ENCODE peak calls at places on chromosomes 7 and 10, in seven cellular contexts. R is dorsolateral prefrontal cortex, C is hepatocyte, Z is left ventricle myocardium inferior, J is breast epithelium, F is Peyer's patch, S is mammary epithelial cell. T is an unnamed sample.

GRCh38 chr7:5661941-5662340 is 119.5 kb downstream of the RNF216 start:
- DNase-seq in R (peak), C (no peak), Z (no peak), J (no peak), F (no peak), S (no peak), T (no peak)

GRCh38 chr10:100014129-100014762 is 4.5 kb upstream of the DNMBP start:
- DNase-seq in R (no peak), C (no peak), Z (no peak), J (no peak), F (peak), S (no peak), T (no peak)

GRCh38 chr10:90857635-90858488 is at the start of gene HTR7:
- DNase-seq in R (no peak), C (peak), Z (peak), J (peak), F (peak), S (peak), T (peak)

GRCh38 chr7:45182856-45183710 is 25.5 kb downstream of the RAMP3 start:
- DNase-seq in R (no peak), C (no peak), Z (no peak), J (no peak), F (no peak), S (no peak), T (no peak)

GRCh38 chr10:57657164-57657765 is 610.4 kb downstream of the IPMK start:
- DNase-seq in R (peak), C (peak), Z (peak), J (no peak), F (no peak), S (peak), T (peak)

GRCh38 chr10:58372630-58373445 is 12.4 kb upstream of the TFAM start:
- DNase-seq in R (no peak), C (no peak), Z (no peak), J (no peak), F (no peak), S (no peak), T (no peak)

GRCh38 chr7:66167773-66168367 is 37.3 kb upstream of the TPST1 start:
- DNase-seq in R (no peak), C (no peak), Z (no peak), J (no peak), F (no peak), S (peak), T (no peak)

GRCh38 chr10:50385610-50386009 is 134.3 kb upstream of the ASAH2 start:
- DNase-seq in R (peak), C (no peak), Z (peak), J (peak), F (no peak), S (no peak), T (no peak)

GRCh38 chr10:122057841-122058240 is 68.9 kb downstream of the TACC2 start:
- DNase-seq in R (no peak), C (no peak), Z (no peak), J (no peak), F (no peak), S (no peak), T (no peak)

GRCh38 chr10:119143657-119144056 is 21.9 kb downstream of the SFXN4 start:
- DNase-seq in R (no peak), C (no peak), Z (no peak), J (no peak), F (no peak), S (no peak), T (no peak)

GRCh38 chr7:55513849-55514248 is 58.5 kb downstream of the VOPP1 start:
- DNase-seq in R (no peak), C (no peak), Z (no peak), J (no peak), F (no peak), S (no peak), T (no peak)

GRCh38 chr10:131708225-131708624 is 192.6 kb upstream of the PPP2R2D start:
- DNase-seq in R (no peak), C (no peak), Z (no peak), J (no peak), F (no peak), S (no peak), T (no peak)

GRCh38 chr7:94297397-94297838 is 97.3 kb upstream of the COL1A2 start:
- DNase-seq in R (no peak), C (peak), Z (peak), J (no peak), F (no peak), S (peak), T (peak)

DNA sequence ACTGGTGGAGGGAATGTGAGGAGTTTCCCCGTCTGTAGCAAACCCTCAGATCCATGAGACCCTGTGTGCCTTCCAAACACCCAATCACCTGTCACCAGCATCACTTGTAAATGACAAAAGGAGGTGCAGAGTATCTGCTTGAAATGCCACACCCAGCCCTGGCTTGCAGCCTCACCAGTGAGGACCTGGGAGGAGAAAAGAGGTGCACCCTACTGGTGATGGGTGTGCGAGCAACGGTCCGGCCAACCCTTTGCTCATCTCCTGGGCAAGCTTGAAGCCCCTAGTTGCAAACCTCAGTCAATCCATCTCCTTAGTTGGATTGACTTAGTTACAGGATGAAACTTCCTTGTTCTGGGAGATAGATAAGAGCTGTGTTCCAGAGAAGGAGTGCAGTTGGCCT is 62.4 kb upstream of the WAPL start:
- DNase-seq in R (no peak), C (no peak), Z (no peak), J (no peak), F (no peak), S (no peak), T (no peak)
- TF ChIP-seq CTCF in R (no peak), C (no peak), Z (no peak), J (no peak), F (no peak), S (no peak), T (no peak)

GRCh38 chr7:37921876-37922275 is 1.4 kb downstream of the EPDR1 start:
- DNase-seq in R (no peak), C (no peak), Z (no peak), J (no peak), F (no peak), S (no peak), T (no peak)
- TF ChIP-seq CTCF in R (no peak), C (no peak), Z (no peak), J (no peak), F (no peak), S (no peak), T (no peak)

DNA sequence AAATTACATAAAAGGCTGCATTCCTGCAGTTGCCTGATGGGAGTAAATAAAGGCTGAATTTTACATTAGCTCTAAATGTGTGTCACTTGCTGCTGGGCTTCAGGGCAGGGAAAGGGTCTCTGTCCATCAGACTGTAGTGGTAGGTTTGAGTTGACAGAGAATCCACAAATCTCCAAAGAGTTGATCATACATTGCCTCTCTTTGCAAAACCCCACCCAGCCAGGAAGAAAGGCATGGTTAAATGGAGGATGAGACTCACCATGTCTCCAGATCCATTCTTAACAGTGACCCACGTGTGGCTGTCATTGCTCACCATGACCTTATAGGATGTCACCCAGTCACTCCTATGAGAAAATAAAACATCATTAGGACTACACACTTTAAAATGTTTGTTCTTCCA is 92.8 kb downstream of the CPXM2 start:
- DNase-seq in R (no peak), C (no peak), Z (no peak), J (no peak), F (no peak), S (no peak), T (no peak)
- TF ChIP-seq CTCF in R (no peak), C (no peak), Z (no peak), J (no peak), F (no peak), S (no peak), T (no peak)

GRCh38 chr10:13589316-13589715 is 2.6 kb downstream of the PRPF18 start:
- DNase-seq in R (no peak), C (no peak), Z (no peak), J (no peak), F (no peak), S (no peak), T (no peak)
- TF ChIP-seq CTCF in R (no peak), C (peak), Z (no peak), J (no peak), F (no peak), S (no peak), T (no peak)

GRCh38 chr7:101216001-101216859 is 1.2 kb downstream of the PLOD3 start:
- DNase-seq in R (no peak), C (no peak), Z (no peak), J (no peak), F (no peak), S (no peak), T (no peak)

GRCh38 chr7:101220295-101220694 is 2.3 kb downstream of the ZNHIT1 start:
- DNase-seq in R (no peak), C (no peak), Z (no peak), J (no peak), F (no peak), S (no peak), T (no peak)

GRCh38 chr7:101216860-101217387 is 457 bp downstream of the PLOD3 start:
- DNase-seq in R (no peak), C (no peak), Z (no peak), J (no peak), F (no peak), S (peak), T (no peak)

GRCh38 chr7:101218236-101219130 is 518 bp downstream of the ZNHIT1 start:
- DNase-seq in R (no peak), C (peak), Z (no peak), J (no peak), F (no peak), S (no peak), T (no peak)

GRCh38 chr7:101217388-101218235 is at the start of the genes PLOD3 and ZNHIT1:
- DNase-seq in R (peak), C (peak), Z (peak), J (peak), F (peak), S (peak), T (peak)
- TF ChIP-seq CTCF in R (peak), C (no peak), Z (peak), J (no peak), F (no peak), S (no peak), T (no peak)

GRCh38 chr10:126504051-126504760 is 115.9 kb upstream of the ADAM12 start:
- DNase-seq in R (no peak), C (peak), Z (peak), J (no peak), F (no peak), S (peak), T (peak)
- TF ChIP-seq CTCF in R (peak), C (peak), Z (peak), J (peak), F (peak), S (peak), T (no peak)

GRCh38 chr7:85021090-85021704 is 165.7 kb downstream of the SEMA3D start:
- DNase-seq in R (no peak), C (peak), Z (no peak), J (no peak), F (no peak), S (no peak), T (no peak)
- TF ChIP-seq CTCF in R (no peak), C (peak), Z (peak), J (no peak), F (no peak), S (peak), T (peak)

DNA sequence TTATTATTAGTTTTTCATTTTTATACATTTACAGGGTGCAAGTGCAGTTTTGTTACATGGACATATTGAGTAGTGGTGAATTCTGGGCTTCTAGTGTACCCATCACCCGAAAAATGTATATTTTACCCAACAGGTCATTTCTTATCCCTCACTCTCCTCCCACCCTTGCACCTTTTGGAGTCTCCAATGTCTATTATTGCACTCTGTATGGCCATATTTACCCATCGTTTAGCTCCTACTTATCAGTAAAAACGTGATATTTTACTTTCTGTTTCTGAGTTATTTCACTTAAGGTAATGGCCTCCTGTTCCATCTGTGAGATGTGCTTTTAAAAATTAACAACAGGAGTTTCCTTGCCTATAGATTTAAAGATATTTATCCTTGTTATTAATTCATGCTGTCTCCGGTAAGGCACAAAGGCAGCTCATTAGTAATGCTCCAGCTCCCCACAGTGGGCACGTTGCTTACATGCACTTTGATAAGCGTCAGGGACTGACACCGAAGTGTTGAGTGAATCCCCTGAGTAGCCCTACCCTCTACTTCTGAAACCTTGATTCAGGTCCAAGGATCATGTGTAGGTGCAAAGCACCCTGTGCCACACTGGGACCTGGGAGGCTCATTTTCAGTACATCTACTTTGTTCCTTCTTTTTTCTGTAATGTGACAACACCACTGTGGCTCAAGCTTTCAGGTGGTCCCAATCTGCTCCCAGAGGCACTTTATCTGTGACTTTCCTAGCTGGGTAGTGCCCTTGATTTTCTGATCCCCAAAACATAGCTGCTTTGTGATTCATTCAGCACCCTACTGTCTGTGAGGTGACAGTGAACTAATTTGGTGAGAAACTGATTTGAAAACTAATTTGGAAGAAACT is 27.3 kb downstream of the HYAL4 start:
- DNase-seq in R (no peak), C (peak), Z (no peak), J (no peak), F (no peak), S (peak), T (peak)
- TF ChIP-seq CTCF in R (no peak), C (peak), Z (peak), J (no peak), F (no peak), S (peak), T (peak)

DNA sequence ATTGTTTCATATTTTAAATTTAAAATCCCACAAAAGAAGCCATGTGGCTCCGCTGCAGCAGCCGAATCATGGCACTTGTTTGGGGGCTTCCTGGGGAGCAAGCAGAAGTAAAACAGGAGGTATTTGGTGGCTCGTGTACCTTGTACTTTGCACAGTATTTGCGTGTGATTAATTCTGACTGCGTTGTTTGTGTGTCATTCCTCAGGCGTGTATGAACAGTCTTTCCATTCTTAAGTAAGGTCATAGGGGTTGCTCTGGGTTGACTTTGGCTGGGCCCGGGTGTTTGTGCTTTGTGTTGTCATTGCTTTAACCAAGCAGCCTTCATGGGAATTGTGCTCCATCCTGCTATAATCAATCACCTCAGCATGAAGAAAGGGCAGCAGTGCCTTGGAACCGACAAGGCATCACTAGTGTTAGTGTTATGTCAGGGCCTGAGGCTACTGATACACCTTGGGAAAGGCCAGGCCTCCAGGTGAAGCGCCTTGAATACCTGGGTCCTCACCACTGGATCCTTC is 182.4 kb downstream of the ARHGAP21 start:
- DNase-seq in R (no peak), C (peak), Z (no peak), J (peak), F (no peak), S (peak), T (peak)
- TF ChIP-seq CTCF in R (no peak), C (no peak), Z (no peak), J (no peak), F (no peak), S (no peak), T (no peak)

GRCh38 chr7:1640376-1641172 is 29.5 kb upstream of the ELFN1 start:
- DNase-seq in R (no peak), C (no peak), Z (no peak), J (no peak), F (no peak), S (no peak), T (no peak)
- TF ChIP-seq CTCF in R (no peak), C (peak), Z (no peak), J (no peak), F (no peak), S (no peak), T (peak)